ENCODE peak calls at places on chromosome 22, in six cellular contexts. Y is heart left ventricle, S is IMR-90, G is thoracic aorta, Z is fibroblast of lung, L is body of pancreas. B is an unnamed sample. For H3K27me3, the result is how much of the 10 kb centered on the place peaks cover.

GRCh38 chr22:31872209-31872608 is 72.1 kb upstream of the YWHAH start:
- DNase-seq in Y (no peak), S (no peak), G (no peak), Z (no peak), L (no peak), B (no peak)

GRCh38 chr22:24329453-24329852 is 58.8 kb downstream of the SPECC1L start:
- DNase-seq in Y (no peak), S (no peak), G (no peak), Z (no peak), L (no peak), B (no peak)

GRCh38 chr22:24146190-24146616 is 35.1 kb upstream of the SUSD2 start:
- DNase-seq in Y (no peak), S (peak), G (no peak), Z (peak), L (peak), B (no peak)

GRCh38 chr22:35882226-35883027 is 146.2 kb downstream of the RBFOX2 start:
- DNase-seq in Y (no peak), S (peak), G (no peak), Z (peak), L (no peak), B (no peak)

GRCh38 chr22:47567126-47567730 is 804.8 kb downstream of the TBC1D22A start:
- DNase-seq in Y (no peak), S (no peak), G (no peak), Z (no peak), L (no peak), B (no peak)

GRCh38 chr22:32574397-32574796 is 99.8 kb downstream of the FBXO7 start:
- DNase-seq in Y (no peak), S (no peak), G (no peak), Z (no peak), L (no peak), B (no peak)

GRCh38 chr22:30947163-30947820 is 21.3 kb downstream of the MORC2 start:
- DNase-seq in Y (no peak), S (no peak), G (peak), Z (no peak), L (no peak), B (no peak)

GRCh38 chr22:20155330-20156041 is 4.6 kb upstream of the CCDC188 start:
- DNase-seq in Y (peak), S (no peak), G (no peak), Z (no peak), L (peak), B (no peak)

GRCh38 chr22:42365942-42366660 is 66.1 kb downstream of the NFAM1 start:
- DNase-seq in Y (peak), S (no peak), G (no peak), Z (no peak), L (no peak), B (no peak)

GRCh38 chr22:19423906-19424500 is 7.5 kb downstream of the HIRA start:
- DNase-seq in Y (no peak), S (no peak), G (no peak), Z (no peak), L (no peak), B (no peak)

GRCh38 chr22:31846161-31847115 is 92.6 kb downstream of the DEPDC5 start:
- DNase-seq in Y (no peak), S (peak), G (no peak), Z (peak), L (no peak), B (no peak)

GRCh38 chr22:42906605-42907338 is 49.7 kb upstream of the ARFGAP3 start:
- DNase-seq in Y (peak), S (peak), G (no peak), Z (peak), L (no peak), B (no peak)

GRCh38 chr22:31291716-31292644 is at the start of gene PIK3IP1:
- DNase-seq in Y (peak), S (peak), G (peak), Z (peak), L (peak), B (peak)

GRCh38 chr22:46129390-46130041 is 20.8 kb upstream of the PPARA start:
- DNase-seq in Y (peak), S (no peak), G (no peak), Z (no peak), L (no peak), B (no peak)

GRCh38 chr22:47996446-47996857 is 1234.0 kb downstream of the TBC1D22A start:
- DNase-seq in Y (no peak), S (no peak), G (no peak), Z (no peak), L (no peak), B (no peak)

GRCh38 chr22:43829904-43830851 is 18.1 kb upstream of the EFCAB6 start:
- DNase-seq in Y (peak), S (peak), G (no peak), Z (peak), L (peak), B (peak)

GRCh38 chr22:22520667-22521602 is 865 bp upstream of the ZNF280A start:
- DNase-seq in Y (no peak), S (peak), G (no peak), Z (no peak), L (no peak), B (no peak)

DNA sequence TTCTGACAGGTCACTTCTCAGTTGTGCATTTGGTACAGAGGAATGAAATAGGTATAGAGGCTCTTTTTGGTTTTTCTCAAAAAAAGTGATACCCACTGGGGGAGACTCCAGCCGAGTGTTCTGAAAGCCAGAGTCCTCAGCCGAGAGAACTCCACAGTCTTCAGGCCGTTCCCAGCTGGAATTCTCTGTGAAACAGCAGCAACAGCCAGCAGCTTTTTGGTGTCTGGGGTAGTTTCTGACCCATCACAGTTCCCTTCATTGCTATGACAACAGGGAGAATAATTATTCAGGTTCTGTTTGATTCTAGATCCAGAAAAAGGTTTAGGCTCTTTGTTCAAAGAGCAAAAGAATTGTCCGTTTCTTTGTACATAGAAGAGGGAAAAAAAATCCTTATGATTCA is 84.6 kb downstream of the C22orf31 start:
- DNase-seq in Y (no peak), S (no peak), G (no peak), Z (no peak), L (no peak), B (no peak)
- H3K4me3 ChIP-seq in Y (no peak), S (no peak), G (peak), Z (peak), L (no peak), B (peak)

GRCh38 chr22:40429481-40429880 is 59.1 kb downstream of the SGSM3 start:
- DNase-seq in Y (no peak), S (no peak), G (no peak), Z (no peak), L (no peak), B (no peak)
- H3K27me3 ChIP-seq in Y (under half), S (under half), G (under half), Z (under half), L (under half), B (under half)

GRCh38 chr22:45082795-45083194 is 73.0 kb upstream of the PHF21B start:
- DNase-seq in Y (no peak), S (no peak), G (no peak), Z (no peak), L (no peak), B (no peak)
- TF ChIP-seq CTCF in Y (no peak), S (peak), G (no peak), Z (no peak), L (no peak), B (no peak)

DNA sequence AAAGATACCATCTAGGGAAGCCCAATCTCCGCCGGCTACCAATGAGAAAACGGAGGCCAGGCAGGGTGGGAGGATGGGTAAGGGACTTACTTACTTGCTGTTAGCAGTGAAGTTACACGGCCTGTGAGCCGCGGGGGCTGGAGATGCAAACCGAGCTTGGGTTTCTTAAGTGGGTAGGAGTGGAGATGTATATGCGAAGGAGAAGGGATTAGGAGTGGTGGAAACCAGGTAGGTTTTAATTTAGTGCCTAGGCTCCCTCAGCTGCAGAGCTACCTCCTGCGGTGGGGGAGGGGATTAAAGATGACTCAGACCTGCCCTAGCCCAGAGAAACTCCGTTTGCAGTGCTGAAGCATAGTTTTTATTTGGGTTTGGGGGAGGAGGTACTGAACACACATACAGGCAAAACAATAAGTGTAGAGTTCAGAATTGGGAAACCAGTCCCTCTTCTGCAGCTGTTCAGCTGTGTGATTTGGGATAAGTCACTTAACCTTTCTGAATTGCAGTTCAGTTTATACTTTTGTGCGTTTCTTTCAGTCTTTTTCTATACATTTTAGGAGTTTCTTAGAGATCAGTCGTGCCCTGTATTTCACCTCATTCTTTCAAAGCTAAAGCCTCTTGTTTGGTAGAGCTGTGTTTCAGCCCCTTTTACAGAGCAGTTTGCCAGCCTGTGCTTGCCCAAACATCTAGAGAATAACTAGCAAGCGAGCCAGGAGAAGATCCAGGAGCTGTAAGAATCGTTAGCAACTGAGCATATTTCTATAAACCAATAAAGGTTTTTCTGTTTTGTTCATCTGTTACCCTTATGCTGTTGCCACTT is 596 bp upstream of the TNRC6B start:
- DNase-seq in Y (no peak), S (peak), G (no peak), Z (peak), L (peak), B (no peak)
- H3K4me3 ChIP-seq in Y (peak), S (peak), G (peak), Z (peak), L (no peak), B (peak)

GRCh38 chr22:25908212-25908611 is 166.2 kb downstream of the MYO18B start:
- DNase-seq in Y (no peak), S (no peak), G (no peak), Z (no peak), L (no peak), B (no peak)

GRCh38 chr22:25908755-25909154 is 166.8 kb downstream of the MYO18B start:
- DNase-seq in Y (no peak), S (no peak), G (no peak), Z (no peak), L (no peak), B (no peak)

GRCh38 chr22:25911243-25911972 is 169.4 kb downstream of the MYO18B start:
- DNase-seq in Y (no peak), S (no peak), G (no peak), Z (no peak), L (no peak), B (no peak)

GRCh38 chr22:25909988-25910387 is 168.0 kb downstream of the MYO18B start:
- DNase-seq in Y (no peak), S (no peak), G (no peak), Z (no peak), L (no peak), B (no peak)
- H3K27me3 ChIP-seq in Y (under half), S (under half), G (under half), Z (under half), L (under half), B (under half)

GRCh38 chr22:17781319-17782031 is 7.2 kb upstream of the BID start:
- DNase-seq in Y (peak), S (peak), G (no peak), Z (peak), L (no peak), B (no peak)

GRCh38 chr22:17780116-17780740 is 6.0 kb upstream of the BID start:
- DNase-seq in Y (peak), S (no peak), G (no peak), Z (no peak), L (no peak), B (no peak)

GRCh38 chr22:17782158-17782557 is 7.9 kb upstream of the BID start:
- DNase-seq in Y (peak), S (no peak), G (no peak), Z (no peak), L (no peak), B (no peak)

GRCh38 chr22:17779286-17780115 is 5.2 kb upstream of the BID start:
- DNase-seq in Y (peak), S (no peak), G (no peak), Z (no peak), L (no peak), B (no peak)

GRCh38 chr22:17780741-17781318 is 6.6 kb upstream of the BID start:
- DNase-seq in Y (peak), S (no peak), G (no peak), Z (no peak), L (no peak), B (no peak)
- TF ChIP-seq CTCF in Y (no peak), S (no peak), G (no peak), Z (no peak), L (no peak), B (no peak)

GRCh38 chr22:29306830-29307657 is 594 bp downstream of the GAS2L1 start:
- DNase-seq in Y (peak), S (peak), G (no peak), Z (peak), L (peak), B (peak)

GRCh38 chr22:29309332-29310064 is 3.0 kb downstream of the GAS2L1 start:
- DNase-seq in Y (peak), S (no peak), G (no peak), Z (no peak), L (peak), B (no peak)

GRCh38 chr22:29308791-29309262 is 2.4 kb downstream of the GAS2L1 start:
- DNase-seq in Y (peak), S (peak), G (no peak), Z (peak), L (no peak), B (no peak)

GRCh38 chr22:29307658-29308147 is 1.3 kb downstream of the GAS2L1 start:
- DNase-seq in Y (no peak), S (no peak), G (no peak), Z (no peak), L (no peak), B (no peak)

DNA sequence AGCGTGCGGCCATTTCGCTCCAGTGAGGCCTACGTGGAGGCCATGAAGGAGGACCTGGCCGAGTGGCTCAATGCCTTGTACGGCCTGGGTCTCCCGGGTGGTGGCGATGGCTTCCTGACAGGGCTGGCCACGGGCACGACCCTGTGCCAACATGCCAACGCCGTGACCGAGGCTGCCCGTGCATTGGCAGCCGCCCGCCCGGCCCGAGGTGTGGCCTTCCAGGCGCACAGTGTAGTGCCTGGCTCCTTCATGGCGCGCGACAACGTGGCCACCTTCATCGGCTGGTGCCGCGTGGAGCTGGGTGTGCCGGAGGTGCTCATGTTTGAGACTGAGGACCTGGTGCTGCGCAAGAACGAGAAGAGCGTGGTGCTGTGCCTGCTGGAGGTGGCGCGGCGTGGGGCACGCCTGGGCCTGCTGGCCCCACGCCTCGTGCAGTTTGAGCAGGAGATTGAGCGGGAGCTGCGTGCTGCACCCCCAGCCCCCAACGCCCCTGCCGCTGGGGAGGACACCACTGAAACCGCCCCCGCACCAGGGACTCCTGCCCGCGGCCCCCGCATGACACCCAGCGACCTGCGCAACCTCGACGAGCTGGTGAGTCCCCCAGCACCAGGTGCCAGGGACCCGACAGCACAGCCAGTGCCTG is 1.8 kb downstream of the GAS2L1 start:
- DNase-seq in Y (peak), S (no peak), G (no peak), Z (no peak), L (no peak), B (no peak)
- H3K4me3 ChIP-seq in Y (peak), S (no peak), G (peak), Z (no peak), L (no peak), B (peak)

B was measured in ascending aorta.